ENCODE peak calls at places on chromosomes 16 and 17, in four cellular contexts. Y, A, O and U are unnamed samples.

GRCh38 chr17:66469088-66469442 is 166.7 kb downstream of the PRKCA start:
- DNase-seq in Y (no peak), A (no peak), O (no peak), U (no peak)

GRCh38 chr17:45705123-45706009 is 78.8 kb upstream of the CRHR1 start:
- DNase-seq in Y (no peak), A (no peak), O (no peak), U (no peak)

GRCh38 chr17:35295686-35296085 is 52.8 kb downstream of the SLFN5 start:
- DNase-seq in Y (no peak), A (no peak), O (no peak), U (no peak)

GRCh38 chr16:80577485-80578280 is 36.9 kb downstream of the DYNLRB2 start:
- DNase-seq in Y (no peak), A (no peak), O (no peak), U (no peak)

GRCh38 chr17:71922439-71922838 is 198.4 kb upstream of the SOX9 start:
- DNase-seq in Y (no peak), A (no peak), O (no peak), U (no peak)

GRCh38 chr17:76562734-76563148 is 22.9 kb downstream of the PRCD start:
- DNase-seq in Y (no peak), A (no peak), O (no peak), U (no peak)

GRCh38 chr16:2856061-2856670 is 1.8 kb downstream of the PRSS22 start:
- DNase-seq in Y (no peak), A (no peak), O (no peak), U (no peak)

GRCh38 chr17:10604521-10604920 is 52.6 kb downstream of the MYH3 start:
- DNase-seq in Y (no peak), A (no peak), O (no peak), U (no peak)

GRCh38 chr17:40304464-40304863 is 4.5 kb upstream of the RARA start:
- DNase-seq in Y (no peak), A (no peak), O (no peak), U (no peak)

GRCh38 chr17:14745122-14745521 is 444.2 kb downstream of the HS3ST3B1 start:
- DNase-seq in Y (no peak), A (no peak), O (no peak), U (no peak)

GRCh38 chr16:57653936-57654335 is 14.2 kb upstream of the ADGRG3 start:
- DNase-seq in Y (no peak), A (no peak), O (no peak), U (no peak)

GRCh38 chr16:13316008-13316407 is 414.6 kb downstream of the SHISA9 start:
- DNase-seq in Y (no peak), A (no peak), O (no peak), U (no peak)

GRCh38 chr17:66829386-66829864 is 5.5 kb upstream of the CACNG5 start:
- DNase-seq in Y (no peak), A (no peak), O (no peak), U (peak; percentile 6)

GRCh38 chr16:50498756-50499155 is 49.4 kb upstream of the NKD1 start:
- DNase-seq in Y (no peak), A (no peak), O (no peak), U (no peak)

GRCh38 chr17:32274643-32275042 is 9.0 kb downstream of the RHBDL3 start:
- DNase-seq in Y (no peak), A (no peak), O (no peak), U (no peak)

GRCh38 chr16:22092143-22092933 is at the start of gene VWA3A:
- DNase-seq in Y (no peak), A (no peak), O (no peak), U (no peak)

GRCh38 chr16:15952265-15952711 is 2.9 kb downstream of the ABCC1 start:
- DNase-seq in Y (no peak), A (no peak), O (no peak), U (no peak)

GRCh38 chr16:24816688-24817087 is 29.1 kb upstream of the SLC5A11 start:
- DNase-seq in Y (no peak), A (no peak), O (no peak), U (no peak)

GRCh38 chr16:572865-573650 is 3.3 kb downstream of the PIGQ start:
- DNase-seq in Y (no peak), A (no peak), O (no peak), U (no peak)

GRCh38 chr16:9885457-9885856 is 296.8 kb downstream of the GRIN2A start:
- DNase-seq in Y (no peak), A (no peak), O (no peak), U (no peak)

GRCh38 chr17:35907266-35907637 is 23.3 kb downstream of the RDM1 start:
- DNase-seq in Y (no peak), A (no peak), O (no peak), U (no peak)

GRCh38 chr16:2517954-2518605 is 2.1 kb upstream of the AMDHD2 start:
- DNase-seq in Y (no peak), A (no peak), O (no peak), U (no peak)

GRCh38 chr17:2346475-2346874 is 9.2 kb downstream of the SGSM2 start:
- DNase-seq in Y (no peak), A (no peak), O (no peak), U (no peak)

GRCh38 chr17:63621229-63621683 is 961 bp upstream of the MAP3K3 start:
- DNase-seq in Y (no peak), A (no peak), O (no peak), U (no peak)

GRCh38 chr17:19558946-19559345 is 25.3 kb downstream of the SLC47A1 start:
- DNase-seq in Y (no peak), A (no peak), O (no peak), U (no peak)

GRCh38 chr17:2542456-2542855 is 30.8 kb upstream of the METTL16 start:
- DNase-seq in Y (no peak), A (no peak), O (no peak), U (no peak)

GRCh38 chr17:81831957-81832607 is 1.0 kb downstream of the MCRIP1 start:
- DNase-seq in Y (peak; percentile 26), A (peak; percentile 38), O (peak; percentile 33), U (peak; percentile 21)

GRCh38 chr16:80996688-80997138 is 10.0 kb downstream of the CMC2 start:
- DNase-seq in Y (no peak), A (no peak), O (no peak), U (no peak)

GRCh38 chr17:20954794-20955193 is 88.0 kb downstream of the USP22 start:
- DNase-seq in Y (no peak), A (no peak), O (no peak), U (no peak)

GRCh38 chr17:28407130-28407973 is 1.3 kb upstream of the SLC46A1 start:
- DNase-seq in Y (no peak), A (no peak), O (no peak), U (no peak)